ENCODE peak calls at places on chromosomes 16 and 17, in five cellular contexts. A, J, B, H and N are unnamed samples.

GRCh38 chr16:69013991-69014390 is 91.5 kb upstream of the HAS3 start:
- DNase-seq in A (no peak), J (no peak), B (no peak), H (no peak), N (no peak)

GRCh38 chr16:57567691-57568090 is 25.2 kb downstream of the ADGRG5 start:
- DNase-seq in A (no peak), J (no peak), B (no peak), H (no peak), N (no peak)

GRCh38 chr17:62892069-62892675 is 73.9 kb upstream of the TANC2 start:
- DNase-seq in A (no peak), J (no peak), B (no peak), H (no peak), N (no peak)

GRCh38 chr17:30547778-30548177 is 70.6 kb downstream of the GOSR1 start:
- DNase-seq in A (no peak), J (no peak), B (no peak), H (no peak), N (no peak)

GRCh38 chr16:15952265-15952711 is 2.9 kb downstream of the ABCC1 start:
- DNase-seq in A (no peak), J (no peak), B (no peak), H (no peak), N (no peak)

GRCh38 chr16:50916040-50916439 is 174.2 kb downstream of the CYLD start:
- DNase-seq in A (no peak), J (no peak), B (no peak), H (no peak), N (no peak)

GRCh38 chr16:57639172-57639571 is 10.7 kb downstream of the ADGRG1 start:
- DNase-seq in A (no peak), J (peak), B (peak), H (peak), N (peak)

GRCh38 chr17:1992541-1992940 is 32.6 kb downstream of the RTN4RL1 start:
- DNase-seq in A (no peak), J (no peak), B (no peak), H (no peak), N (no peak)

GRCh38 chr16:28136751-28137434 is 73.4 kb upstream of the GSG1L start:
- DNase-seq in A (no peak), J (peak), B (peak), H (no peak), N (no peak)

DNA sequence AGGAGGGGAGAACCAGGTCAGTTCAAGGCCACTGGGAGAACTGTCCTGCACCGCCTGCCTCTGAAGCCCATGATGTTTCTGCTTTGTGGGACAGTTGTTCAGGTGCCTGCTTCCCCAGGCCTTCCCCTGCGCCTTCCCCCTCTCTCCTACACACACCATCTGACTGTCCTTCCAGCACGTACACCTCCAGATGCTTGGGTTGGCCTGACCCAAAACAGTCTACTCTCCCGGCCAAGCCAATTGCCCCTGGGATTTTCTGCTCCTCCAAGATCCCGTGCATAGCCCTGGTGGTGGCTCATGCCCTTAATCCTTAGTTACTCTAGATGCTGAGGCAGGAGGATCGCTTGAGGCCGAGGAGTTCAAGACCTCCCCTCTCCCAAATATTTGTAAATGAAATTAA is 684 bp upstream of the RSAD1 start:
- DNase-seq in A (no peak), J (no peak), B (no peak), H (no peak), N (no peak)
- H3K27ac ChIP-seq in A (peak), J (peak), B (peak), H (peak), N (peak)

GRCh38 chr17:45306094-45306493 is 10.7 kb downstream of the MAP3K14 start:
- DNase-seq in A (no peak), J (no peak), B (no peak), H (no peak), N (no peak)
- H3K27ac ChIP-seq in A (peak), J (no peak), B (no peak), H (no peak), N (no peak)

GRCh38 chr17:6557040-6557438 is 684 bp upstream of the PITPNM3 start:
- DNase-seq in A (no peak), J (no peak), B (no peak), H (no peak), N (no peak)

GRCh38 chr17:6558276-6558675 is 1.9 kb upstream of the PITPNM3 start:
- DNase-seq in A (no peak), J (no peak), B (no peak), H (no peak), N (no peak)

GRCh38 chr17:6554871-6555330 is 1.5 kb downstream of the PITPNM3 start:
- DNase-seq in A (no peak), J (no peak), B (no peak), H (no peak), N (no peak)

GRCh38 chr17:6555331-6556120 is 829 bp downstream of the PITPNM3 start:
- DNase-seq in A (no peak), J (no peak), B (no peak), H (no peak), N (no peak)

GRCh38 chr17:6556121-6557039 is at the start of gene PITPNM3:
- DNase-seq in A (no peak), J (no peak), B (no peak), H (peak), N (no peak)
- H3K27ac ChIP-seq in A (no peak), J (no peak), B (no peak), H (no peak), N (no peak)

DNA sequence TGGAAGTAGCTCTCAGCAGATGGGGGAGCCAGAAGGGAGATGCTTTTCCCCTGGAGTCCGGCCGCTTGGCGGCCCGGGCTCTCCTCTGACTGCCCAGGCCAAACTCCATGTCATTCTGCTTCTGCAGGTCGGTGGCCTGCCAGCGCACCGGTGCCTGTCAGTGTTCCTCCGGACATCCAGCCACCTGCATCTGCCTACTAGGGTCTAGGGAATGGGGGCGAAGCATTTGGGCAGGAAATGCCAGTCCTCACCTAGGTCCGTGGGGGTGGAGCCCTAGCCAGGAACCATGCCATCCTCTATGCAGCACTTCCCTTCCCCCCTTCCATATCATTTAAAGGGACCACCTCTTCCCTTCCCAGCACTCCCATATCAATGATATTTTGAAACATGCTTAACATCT is 34.2 kb downstream of the GJC1 start:
- DNase-seq in A (no peak), J (no peak), B (no peak), H (no peak), N (no peak)
- H3K27ac ChIP-seq in A (peak), J (no peak), B (no peak), H (no peak), N (no peak)

GRCh38 chr17:77229786-77230435 is 89.1 kb downstream of the SEC14L1 start:
- DNase-seq in A (no peak), J (no peak), B (no peak), H (no peak), N (no peak)

GRCh38 chr17:77231076-77231871 is 90.5 kb downstream of the SEC14L1 start:
- DNase-seq in A (no peak), J (no peak), B (no peak), H (no peak), N (no peak)

GRCh38 chr17:77230436-77230830 is 89.7 kb downstream of the SEC14L1 start:
- DNase-seq in A (no peak), J (no peak), B (no peak), H (no peak), N (no peak)

GRCh38 chr17:77227461-77228223 is 86.9 kb downstream of the SEC14L1 start:
- DNase-seq in A (no peak), J (no peak), B (no peak), H (no peak), N (no peak)

GRCh38 chr17:77228224-77229215 is 87.8 kb downstream of the SEC14L1 start:
- DNase-seq in A (no peak), J (no peak), B (no peak), H (no peak), N (no peak)
- H3K27ac ChIP-seq in A (no peak), J (no peak), B (no peak), H (no peak), N (peak)

GRCh38 chr17:68016838-68017237 is 18.7 kb upstream of the KPNA2 start:
- DNase-seq in A (no peak), J (no peak), B (no peak), H (no peak), N (no peak)

GRCh38 chr17:68011199-68011665 is 15.0 kb upstream of the C17orf58 start:
- DNase-seq in A (peak), J (no peak), B (peak), H (peak), N (no peak)

GRCh38 chr17:68013385-68013784 is 17.1 kb upstream of the C17orf58 start:
- DNase-seq in A (no peak), J (no peak), B (no peak), H (no peak), N (no peak)

GRCh38 chr17:68019336-68019674 is 16.2 kb upstream of the KPNA2 start:
- DNase-seq in A (no peak), J (no peak), B (no peak), H (peak), N (no peak)

GRCh38 chr17:68015081-68015723 is 18.9 kb upstream of the C17orf58 start:
- DNase-seq in A (no peak), J (no peak), B (no peak), H (no peak), N (no peak)
- H3K27ac ChIP-seq in A (no peak), J (no peak), B (no peak), H (no peak), N (no peak)

GRCh38 chr17:17091856-17092756 is 49.8 kb downstream of the MPRIP start:
- DNase-seq in A (no peak), J (no peak), B (no peak), H (no peak), N (no peak)

GRCh38 chr17:17090642-17091103 is 48.4 kb downstream of the MPRIP start:
- DNase-seq in A (no peak), J (no peak), B (no peak), H (no peak), N (no peak)

GRCh38 chr17:17096438-17097178 is 54.4 kb downstream of the MPRIP start:
- DNase-seq in A (no peak), J (no peak), B (no peak), H (no peak), N (no peak)

GRCh38 chr17:17091276-17091675 is 49.0 kb downstream of the MPRIP start:
- DNase-seq in A (no peak), J (no peak), B (no peak), H (no peak), N (no peak)

DNA sequence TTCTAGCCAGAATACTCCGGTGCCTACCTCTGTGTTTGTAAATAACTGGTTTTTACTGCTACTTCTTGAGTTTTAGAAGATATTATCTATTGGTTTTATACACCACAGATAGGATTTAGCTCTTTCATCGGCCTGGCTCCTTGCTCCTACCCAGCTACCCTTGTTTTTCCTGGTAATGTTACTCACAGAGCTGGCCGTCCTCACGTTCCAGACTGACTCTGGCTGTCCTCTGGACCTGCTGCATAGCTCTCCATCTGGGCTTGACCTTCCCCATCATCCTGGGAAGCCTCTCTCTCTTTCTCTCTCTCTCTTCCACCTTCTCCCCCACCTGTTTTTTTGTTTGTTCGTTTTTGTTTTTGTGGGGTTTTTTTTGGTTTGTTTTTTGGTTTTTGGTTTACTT is 51.5 kb downstream of the MPRIP start:
- DNase-seq in A (no peak), J (no peak), B (no peak), H (no peak), N (no peak)
- H3K27ac ChIP-seq in A (peak), J (no peak), B (no peak), H (no peak), N (peak)

GRCh38 chr17:10125761-10126553 is 72.4 kb downstream of the GAS7 start:
- DNase-seq in A (no peak), J (no peak), B (no peak), H (no peak), N (no peak)

GRCh38 chr17:10130263-10130662 is 68.1 kb downstream of the GAS7 start:
- DNase-seq in A (no peak), J (no peak), B (no peak), H (no peak), N (no peak)

GRCh38 chr17:10126554-10127493 is 71.6 kb downstream of the GAS7 start:
- DNase-seq in A (peak), J (no peak), B (no peak), H (no peak), N (no peak)

GRCh38 chr17:10130733-10131132 is 67.7 kb downstream of the GAS7 start:
- DNase-seq in A (no peak), J (no peak), B (no peak), H (no peak), N (no peak)

DNA sequence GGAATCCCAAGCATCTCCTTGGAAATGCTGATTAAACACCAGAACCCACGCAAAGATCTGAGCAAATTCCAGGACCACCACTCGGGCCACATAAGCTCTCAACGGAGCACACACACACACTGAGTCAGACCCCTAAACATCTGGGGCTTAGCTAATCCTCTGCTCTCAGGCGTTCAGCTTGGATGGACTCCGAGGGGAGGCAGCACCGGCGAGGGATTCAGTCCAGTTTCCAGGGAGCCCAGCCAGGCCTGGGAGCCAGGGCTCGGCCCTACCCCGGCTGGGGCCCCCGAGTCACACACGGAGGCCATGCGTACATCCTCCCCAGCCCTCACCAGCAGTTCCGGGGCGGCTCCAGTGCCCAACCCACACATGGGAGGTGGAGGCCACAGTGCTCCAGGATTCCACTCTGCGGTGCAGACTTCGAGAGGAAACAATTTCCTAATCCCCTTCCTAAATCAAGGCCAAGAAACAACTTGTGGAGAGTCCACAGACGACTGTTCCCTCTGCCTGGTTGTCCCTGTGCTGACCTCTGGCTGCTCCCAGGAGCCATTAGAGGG is 70.5 kb downstream of the GAS7 start:
- DNase-seq in A (peak), J (no peak), B (no peak), H (no peak), N (peak)
- H3K27ac ChIP-seq in A (peak), J (no peak), B (no peak), H (no peak), N (no peak)